ENCODE peak calls at places on chromosomes 11 and 22, in seven cellular contexts. One of them, this sample, is unnamed.

GRCh38 chr11:77642228-77642627 is 4.6 kb upstream of the CLNS1A start:
- DNase-seq in heart left ventricle: no peak
- DNase-seq in CD8-positive, alpha-beta T cell: no peak
- DNase-seq in IMR-90: no peak
- DNase-seq in RWPE1: no peak
- DNase-seq in tibial nerve: no peak
- DNase-seq in GM23248: no peak
- DNase-seq in this sample: no peak

GRCh38 chr11:114892381-114893197 is 214.3 kb downstream of the NXPE2 start:
- DNase-seq in heart left ventricle: no peak
- DNase-seq in tibial nerve: no peak
- DNase-seq in GM23248: no peak
- DNase-seq in CD8-positive, alpha-beta T cell: no peak
- DNase-seq in IMR-90: no peak
- DNase-seq in RWPE1: no peak
- DNase-seq in this sample: no peak

GRCh38 chr11:61742391-61742790 is 10.0 kb upstream of the MYRF start:
- DNase-seq in tibial nerve: peak
- DNase-seq in heart left ventricle: no peak
- DNase-seq in GM23248: no peak
- DNase-seq in IMR-90: no peak
- DNase-seq in RWPE1: no peak
- DNase-seq in CD8-positive, alpha-beta T cell: no peak
- DNase-seq in this sample: peak

GRCh38 chr11:69870772-69871171 is 51.6 kb upstream of the FGF3 start:
- DNase-seq in tibial nerve: no peak
- DNase-seq in IMR-90: no peak
- DNase-seq in CD8-positive, alpha-beta T cell: no peak
- DNase-seq in heart left ventricle: no peak
- DNase-seq in RWPE1: no peak
- DNase-seq in GM23248: no peak
- DNase-seq in this sample: no peak

GRCh38 chr11:12086271-12087074 is 23.9 kb upstream of the MICAL2 start:
- DNase-seq in RWPE1: peak
- DNase-seq in CD8-positive, alpha-beta T cell: no peak
- DNase-seq in heart left ventricle: peak
- DNase-seq in IMR-90: peak
- DNase-seq in GM23248: peak
- DNase-seq in tibial nerve: peak
- DNase-seq in this sample: peak

GRCh38 chr22:20606041-20606783 is 98.8 kb downstream of the MED15 start:
- DNase-seq in CD8-positive, alpha-beta T cell: peak
- DNase-seq in tibial nerve: no peak
- DNase-seq in RWPE1: peak
- DNase-seq in heart left ventricle: no peak
- DNase-seq in GM23248: peak
- DNase-seq in IMR-90: peak
- DNase-seq in this sample: peak

GRCh38 chr11:119607726-119608125 is 121.3 kb downstream of the NECTIN1 start:
- DNase-seq in GM23248: no peak
- DNase-seq in CD8-positive, alpha-beta T cell: no peak
- DNase-seq in tibial nerve: no peak
- DNase-seq in RWPE1: no peak
- DNase-seq in IMR-90: no peak
- DNase-seq in heart left ventricle: no peak
- DNase-seq in this sample: no peak

GRCh38 chr11:117623831-117624271 is 173.2 kb downstream of the DSCAML1 start:
- DNase-seq in GM23248: no peak
- DNase-seq in heart left ventricle: no peak
- DNase-seq in IMR-90: no peak
- DNase-seq in RWPE1: no peak
- DNase-seq in tibial nerve: no peak
- DNase-seq in CD8-positive, alpha-beta T cell: no peak
- DNase-seq in this sample: no peak

GRCh38 chr11:76197332-76197731 is 9.0 kb downstream of the WNT11 start:
- DNase-seq in GM23248: no peak
- DNase-seq in CD8-positive, alpha-beta T cell: no peak
- DNase-seq in RWPE1: no peak
- DNase-seq in tibial nerve: no peak
- DNase-seq in IMR-90: no peak
- DNase-seq in heart left ventricle: no peak
- DNase-seq in this sample: no peak

GRCh38 chr11:64742940-64743590 is 877 bp downstream of the RASGRP2 start:
- DNase-seq in heart left ventricle: peak
- DNase-seq in GM23248: peak
- DNase-seq in CD8-positive, alpha-beta T cell: peak
- DNase-seq in RWPE1: peak
- DNase-seq in tibial nerve: peak
- DNase-seq in IMR-90: no peak
- DNase-seq in this sample: peak

GRCh38 chr11:12535321-12535720 is 138.9 kb upstream of the TEAD1 start:
- DNase-seq in GM23248: no peak
- DNase-seq in tibial nerve: no peak
- DNase-seq in CD8-positive, alpha-beta T cell: no peak
- DNase-seq in IMR-90: no peak
- DNase-seq in heart left ventricle: no peak
- DNase-seq in RWPE1: no peak
- DNase-seq in this sample: no peak

GRCh38 chr11:117866526-117866925 is 9.9 kb downstream of the FXYD6 start:
- DNase-seq in tibial nerve: no peak
- DNase-seq in CD8-positive, alpha-beta T cell: no peak
- DNase-seq in IMR-90: no peak
- DNase-seq in RWPE1: no peak
- DNase-seq in heart left ventricle: no peak
- DNase-seq in GM23248: no peak
- DNase-seq in this sample: no peak

GRCh38 chr11:21142007-21142406 is 472.6 kb downstream of the NELL1 start:
- DNase-seq in RWPE1: no peak
- DNase-seq in tibial nerve: no peak
- DNase-seq in IMR-90: no peak
- DNase-seq in CD8-positive, alpha-beta T cell: no peak
- DNase-seq in heart left ventricle: no peak
- DNase-seq in GM23248: no peak
- DNase-seq in this sample: no peak

GRCh38 chr11:35605691-35606090 is 12.6 kb upstream of the FJX1 start:
- DNase-seq in tibial nerve: peak
- DNase-seq in GM23248: peak
- DNase-seq in heart left ventricle: peak
- DNase-seq in CD8-positive, alpha-beta T cell: no peak
- DNase-seq in RWPE1: no peak
- DNase-seq in IMR-90: peak
- DNase-seq in this sample: no peak

GRCh38 chr11:82775736-82776346 is 42.2 kb upstream of the FAM181B start:
- DNase-seq in tibial nerve: peak
- DNase-seq in CD8-positive, alpha-beta T cell: no peak
- DNase-seq in RWPE1: peak
- DNase-seq in IMR-90: peak
- DNase-seq in GM23248: peak
- DNase-seq in heart left ventricle: no peak
- DNase-seq in this sample: no peak

GRCh38 chr11:25771605-25772004 is 560.3 kb upstream of the ANO3 start:
- DNase-seq in RWPE1: no peak
- DNase-seq in CD8-positive, alpha-beta T cell: no peak
- DNase-seq in tibial nerve: no peak
- DNase-seq in heart left ventricle: no peak
- DNase-seq in GM23248: no peak
- DNase-seq in IMR-90: no peak
- DNase-seq in this sample: no peak

GRCh38 chr11:86761978-86762377 is 38.4 kb upstream of the PRSS23 start:
- DNase-seq in heart left ventricle: no peak
- DNase-seq in RWPE1: no peak
- DNase-seq in IMR-90: peak
- DNase-seq in CD8-positive, alpha-beta T cell: no peak
- DNase-seq in tibial nerve: no peak
- DNase-seq in GM23248: peak
- DNase-seq in this sample: no peak

GRCh38 chr11:81098471-81098870 is 1635.2 kb downstream of the FAM181B start:
- DNase-seq in CD8-positive, alpha-beta T cell: no peak
- DNase-seq in tibial nerve: no peak
- DNase-seq in GM23248: no peak
- DNase-seq in RWPE1: no peak
- DNase-seq in IMR-90: no peak
- DNase-seq in heart left ventricle: peak
- DNase-seq in this sample: no peak

DNA sequence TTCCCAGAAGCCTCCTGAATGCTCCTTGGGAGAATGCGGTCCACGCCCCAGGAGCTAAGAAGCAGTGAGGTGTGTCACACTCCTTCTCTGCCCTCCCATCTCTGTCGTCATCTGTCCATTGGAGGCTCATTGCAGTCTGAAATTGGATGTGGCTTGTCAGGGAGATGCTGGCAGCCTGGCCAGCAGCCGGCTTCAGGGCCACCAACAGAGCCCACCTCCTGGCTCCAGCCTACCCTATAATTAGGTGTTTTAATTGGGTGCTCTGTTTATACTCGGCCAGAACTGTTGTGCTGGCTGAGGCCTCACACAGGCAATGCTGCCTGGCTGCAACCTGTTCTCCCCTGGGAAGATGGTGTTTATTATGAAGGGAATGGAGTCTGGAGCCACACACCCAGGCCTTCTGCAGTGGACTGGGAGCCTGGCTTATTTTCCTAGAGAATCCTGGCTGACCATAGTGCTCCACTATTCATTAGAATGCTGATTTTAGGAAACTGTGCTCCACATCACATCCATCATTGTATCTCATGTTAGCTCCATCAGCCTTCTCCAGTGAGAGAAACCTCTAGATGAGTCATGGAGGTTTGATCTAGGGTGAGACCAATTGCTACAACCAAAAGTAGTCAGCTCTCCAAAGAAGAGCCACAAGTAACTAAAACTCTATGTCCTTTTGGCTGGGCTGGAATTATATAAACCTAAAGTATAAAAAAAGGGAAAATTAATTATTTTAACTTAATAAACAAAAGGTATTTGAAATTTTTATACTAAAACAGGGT is 86.8 kb upstream of the CRTAM start:
- DNase-seq in CD8-positive, alpha-beta T cell: no peak
- DNase-seq in IMR-90: peak
- DNase-seq in RWPE1: no peak
- DNase-seq in tibial nerve: no peak
- DNase-seq in GM23248: peak
- DNase-seq in heart left ventricle: no peak
- DNase-seq in this sample: no peak
- H3K27ac ChIP-seq in CD8-positive, alpha-beta T cell: no peak
- H3K27ac ChIP-seq in IMR-90: no peak
- H3K27ac ChIP-seq in RWPE1: no peak
- H3K27ac ChIP-seq in tibial nerve: no peak
- H3K27ac ChIP-seq in GM23248: no peak
- H3K27ac ChIP-seq in heart left ventricle: no peak
- H3K27ac ChIP-seq in this sample: no peak

DNA sequence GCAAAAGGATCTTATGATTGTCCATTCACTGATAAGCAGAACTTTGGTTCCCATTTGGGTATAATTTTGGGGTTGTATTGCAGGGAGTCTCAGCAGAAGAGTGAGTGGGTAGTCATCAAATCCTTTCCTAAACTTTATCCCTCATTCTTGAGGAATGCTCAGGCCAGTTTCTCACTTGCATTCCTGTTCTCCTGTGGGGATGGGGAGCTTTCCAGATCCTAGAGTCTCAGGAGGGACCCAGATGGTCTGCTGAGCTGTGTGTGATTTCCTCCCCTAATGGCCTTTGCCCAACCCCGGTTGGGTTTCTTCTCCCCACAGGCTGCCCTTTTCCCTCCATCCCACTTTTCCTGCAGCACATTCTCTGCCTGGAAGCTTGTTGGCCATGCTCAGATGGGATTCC is 79.9 kb downstream of the MIAT start:
- DNase-seq in CD8-positive, alpha-beta T cell: no peak
- DNase-seq in IMR-90: no peak
- DNase-seq in heart left ventricle: no peak
- DNase-seq in RWPE1: no peak
- DNase-seq in GM23248: peak
- DNase-seq in tibial nerve: no peak
- DNase-seq in this sample: no peak
- H3K27ac ChIP-seq in CD8-positive, alpha-beta T cell: no peak
- H3K27ac ChIP-seq in IMR-90: no peak
- H3K27ac ChIP-seq in heart left ventricle: no peak
- H3K27ac ChIP-seq in RWPE1: no peak
- H3K27ac ChIP-seq in GM23248: no peak
- H3K27ac ChIP-seq in tibial nerve: no peak
- H3K27ac ChIP-seq in this sample: no peak

DNA sequence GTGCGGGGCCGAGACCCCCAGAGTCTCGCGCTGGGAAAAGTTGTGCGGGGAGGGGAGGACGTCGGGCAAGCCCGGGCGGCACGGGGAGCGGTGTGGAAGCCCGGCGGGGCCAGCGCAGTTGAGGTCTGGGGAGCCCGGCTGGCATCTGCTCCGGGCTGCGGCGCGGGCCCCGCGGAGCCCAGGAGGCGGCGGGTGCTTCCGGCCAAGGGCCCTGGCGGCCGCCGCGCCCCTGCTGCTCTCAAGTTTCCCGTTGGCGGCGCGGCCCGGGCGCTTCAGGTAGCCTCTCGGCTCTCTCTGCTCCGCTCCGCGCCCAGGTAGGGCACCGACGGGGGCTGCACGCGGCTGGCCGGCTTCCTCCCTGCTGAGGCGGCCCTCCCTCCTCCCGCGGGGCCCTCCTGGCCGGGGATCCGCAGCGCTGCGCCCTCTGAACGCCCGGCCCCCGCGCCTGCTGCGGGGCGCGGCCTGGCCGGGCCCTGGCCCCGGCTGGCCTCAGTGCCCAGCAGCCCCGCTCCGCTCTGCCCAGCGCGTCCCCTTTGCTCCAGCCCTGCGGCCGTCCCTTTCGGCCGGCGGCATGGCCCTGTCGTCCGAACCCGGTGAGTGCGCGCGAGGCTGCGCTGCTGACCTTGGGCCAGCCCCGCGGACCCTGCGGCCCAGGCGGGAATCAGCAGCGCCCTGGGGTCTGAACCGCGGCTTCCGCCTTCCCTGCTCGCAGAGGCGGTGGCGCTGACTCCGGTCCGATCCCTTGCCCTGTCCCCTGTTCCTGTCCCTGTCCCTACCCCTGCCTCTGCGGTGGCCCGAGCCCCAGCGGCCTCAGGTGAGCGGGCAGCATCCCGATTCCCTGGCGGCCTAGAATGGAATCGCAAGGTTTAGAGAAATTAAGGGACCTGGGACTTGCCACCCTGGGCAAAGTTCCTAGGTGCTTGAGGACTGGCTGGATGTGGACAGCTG is 4.3 kb upstream of the AMPD3 start:
- DNase-seq in tibial nerve: no peak
- DNase-seq in GM23248: peak
- DNase-seq in RWPE1: peak
- DNase-seq in IMR-90: no peak
- DNase-seq in heart left ventricle: peak
- DNase-seq in CD8-positive, alpha-beta T cell: peak
- DNase-seq in this sample: peak
- H3K27ac ChIP-seq in tibial nerve: peak
- H3K27ac ChIP-seq in GM23248: no peak
- H3K27ac ChIP-seq in RWPE1: peak
- H3K27ac ChIP-seq in IMR-90: no peak
- H3K27ac ChIP-seq in heart left ventricle: no peak
- H3K27ac ChIP-seq in CD8-positive, alpha-beta T cell: peak
- H3K27ac ChIP-seq in this sample: no peak

DNA sequence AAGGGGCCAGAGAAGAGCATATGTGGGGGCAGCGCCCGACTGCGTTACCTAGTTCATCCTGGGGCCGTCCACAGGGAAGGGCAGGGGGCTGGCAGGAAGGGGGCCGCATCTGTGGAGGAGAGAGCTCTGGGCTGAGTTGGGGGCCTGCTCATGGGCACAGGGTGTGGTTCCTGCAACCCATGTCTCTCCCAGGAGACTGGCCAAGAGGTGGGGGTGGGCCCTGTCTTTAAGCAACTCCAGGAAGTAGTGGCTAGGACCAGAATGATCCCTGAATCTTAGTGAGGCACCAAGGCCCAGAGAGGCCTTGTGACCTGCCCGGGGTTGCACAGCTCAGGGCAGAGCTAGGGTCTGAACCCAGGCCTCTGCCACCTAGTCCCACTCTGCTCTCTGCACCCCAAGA is 21.9 kb downstream of the CSNK1E start:
- DNase-seq in tibial nerve: no peak
- DNase-seq in CD8-positive, alpha-beta T cell: no peak
- DNase-seq in heart left ventricle: no peak
- DNase-seq in IMR-90: no peak
- DNase-seq in GM23248: no peak
- DNase-seq in RWPE1: no peak
- DNase-seq in this sample: no peak
- H3K27ac ChIP-seq in tibial nerve: peak
- H3K27ac ChIP-seq in CD8-positive, alpha-beta T cell: no peak
- H3K27ac ChIP-seq in heart left ventricle: no peak
- H3K27ac ChIP-seq in IMR-90: no peak
- H3K27ac ChIP-seq in GM23248: no peak
- H3K27ac ChIP-seq in RWPE1: peak
- H3K27ac ChIP-seq in this sample: no peak